ENCODE peak calls at places on chromosomes 3 and 15, in eight cellular contexts. Q, X, U, G, Z, N, B and E are unnamed samples.

GRCh38 chr15:76177491-76178040 is 117.8 kb downstream of the TMEM266 start:
- DNase-seq in Z (no peak), B (peak; percentile 65), Q (no peak), N (no peak), G (peak; percentile 74), U (no peak), X (no peak), E (peak; percentile 72)

GRCh38 chr3:172294238-172294806 is 153.9 kb downstream of the GHSR start:
- DNase-seq in X (no peak), G (no peak), B (no peak), U (no peak), N (no peak), Q (no peak), Z (no peak), E (no peak)

GRCh38 chr3:190847423-190847822 is 15.1 kb downstream of the GMNC start:
- DNase-seq in N (no peak), B (no peak), Q (no peak), U (no peak), Z (no peak), G (no peak), X (no peak), E (no peak)

GRCh38 chr3:107855710-107856109 is 235.1 kb downstream of the CD47 start:
- DNase-seq in G (peak; percentile 19), N (no peak), B (peak; percentile 56), U (no peak), Q (peak; percentile 43), Z (no peak), X (no peak), E (peak; percentile 11)

GRCh38 chr3:126911162-126912026 is 71.5 kb upstream of the PLXNA1 start:
- DNase-seq in Q (peak; percentile 59), X (no peak), G (peak; percentile 93), N (no peak), Z (peak; percentile 92), U (peak; percentile 90), B (peak; percentile 97), E (peak; percentile 53)

GRCh38 chr15:25331860-25332259 is 107.0 kb downstream of the UBE3A start:
- DNase-seq in Q (no peak), Z (no peak), X (no peak), B (no peak), U (no peak), G (no peak), N (no peak), E (no peak)

GRCh38 chr3:12246758-12247157 is 42.1 kb upstream of the PPARG start:
- DNase-seq in U (no peak), N (no peak), B (no peak), X (no peak), G (no peak), Q (no peak), Z (no peak), E (no peak)

GRCh38 chr3:49727154-49727923 is 3.6 kb upstream of the GMPPB start:
- DNase-seq in N (no peak), X (no peak), G (no peak), Z (no peak), Q (peak; percentile 87), U (peak; percentile 31), B (no peak), E (no peak)

GRCh38 chr15:77527164-77527778 is 105.4 kb downstream of the LINGO1 start:
- DNase-seq in G (peak; percentile 37), U (peak; percentile 11), X (peak; percentile 89), B (peak; percentile 38), Q (no peak), Z (no peak), N (peak; percentile 81), E (peak; percentile 90)

GRCh38 chr15:46304320-46304719 is 669.5 kb downstream of the SQOR start:
- DNase-seq in G (no peak), X (no peak), Q (peak; percentile 58), N (no peak), Z (no peak), B (no peak), U (no peak), E (no peak)

GRCh38 chr15:23415321-23415865 is 31.6 kb downstream of the GOLGA6L2 start:
- DNase-seq in G (no peak), U (no peak), B (no peak), Z (no peak), Q (no peak), X (no peak), N (no peak), E (no peak)

GRCh38 chr3:99319961-99320360 is 318.4 kb upstream of the COL8A1 start:
- DNase-seq in B (no peak), X (no peak), Z (peak; percentile 31), N (no peak), U (no peak), Q (no peak), G (peak; percentile 88), E (peak; percentile 73)

GRCh38 chr3:9183811-9184463 is 65.5 kb downstream of the SRGAP3 start:
- DNase-seq in G (no peak), N (no peak), X (no peak), B (no peak), U (no peak), Q (no peak), Z (no peak), E (no peak)

GRCh38 chr3:121295966-121296365 is 249.8 kb downstream of the POLQ start:
- DNase-seq in N (no peak), U (no peak), G (no peak), Z (no peak), B (no peak), X (no peak), Q (no peak), E (peak; percentile 31)

GRCh38 chr15:78951841-78952238 is 7.0 kb upstream of the CTSH start:
- DNase-seq in B (peak; percentile 96), Z (no peak), N (no peak), Q (no peak), U (no peak), X (no peak), G (peak; percentile 50), E (no peak)

GRCh38 chr3:14716593-14716992 is 41.7 kb downstream of the C3orf20 start:
- DNase-seq in X (no peak), Q (no peak), G (peak; percentile 35), N (no peak), B (no peak), Z (no peak), U (no peak), E (peak; percentile 63)

GRCh38 chr15:28904541-28905303 is 18.9 kb downstream of the APBA2 start:
- DNase-seq in Q (no peak), Z (no peak), X (no peak), N (no peak), G (no peak), U (no peak), B (no peak), E (no peak)

GRCh38 chr3:5298453-5298852 is 110.9 kb downstream of the EDEM1 start:
- DNase-seq in B (no peak), N (no peak), Z (no peak), X (no peak), G (no peak), U (peak; percentile 74), Q (peak; percentile 68), E (no peak)
- TF ChIP-seq CTCF in B (no peak), N (no peak), Z (no peak), X (no peak), G (no peak), U (no peak), Q (no peak), E (no peak)

GRCh38 chr3:101848754-101849713 is at the start of gene NFKBIZ:
- DNase-seq in N (peak; percentile 88), Z (peak; percentile 67), G (peak; percentile 92), U (peak; percentile 98), X (peak; percentile 97), Q (peak; percentile 90), B (peak; percentile 91), E (peak; percentile 96)
- TF ChIP-seq CTCF in N (no peak), Z (no peak), G (no peak), U (no peak), X (no peak), Q (no peak), B (no peak), E (no peak)

GRCh38 chr15:35854398-35854797 is 308.4 kb upstream of the DPH6 start:
- DNase-seq in X (no peak), G (no peak), Z (no peak), U (no peak), N (no peak), Q (no peak), B (no peak), E (no peak)

GRCh38 chr15:35863655-35864054 is 317.7 kb upstream of the DPH6 start:
- DNase-seq in U (no peak), Q (no peak), Z (no peak), N (no peak), G (no peak), X (no peak), B (no peak), E (no peak)

GRCh38 chr15:35852818-35853624 is 307.1 kb upstream of the DPH6 start:
- DNase-seq in Q (no peak), G (no peak), B (no peak), X (no peak), Z (no peak), U (no peak), N (no peak), E (no peak)

GRCh38 chr15:35857812-35858211 is 311.8 kb upstream of the DPH6 start:
- DNase-seq in U (no peak), B (no peak), Q (no peak), G (no peak), N (no peak), Z (no peak), X (no peak), E (no peak)

DNA sequence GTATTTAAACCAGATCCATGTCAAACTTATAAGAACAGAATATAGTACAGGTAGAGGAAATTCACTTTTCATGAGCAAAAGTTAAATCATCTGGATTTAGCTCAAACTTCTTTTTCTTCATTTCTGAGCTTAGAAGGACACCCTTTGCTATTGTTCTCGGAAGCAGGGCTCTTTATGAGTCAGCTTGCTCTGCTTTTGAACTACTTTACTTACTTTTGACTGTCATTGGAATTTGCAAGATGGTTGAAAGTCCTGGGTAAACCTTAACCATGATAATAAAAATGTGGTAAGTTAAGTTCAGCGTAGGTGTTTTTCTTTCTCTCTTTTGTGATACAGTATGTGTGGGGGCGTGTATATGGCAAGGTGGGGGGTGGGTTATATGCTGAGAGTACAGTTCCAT is 312.7 kb upstream of the DPH6 start:
- DNase-seq in G (peak; percentile 10), Q (no peak), Z (peak; percentile 29), U (no peak), N (no peak), B (no peak), X (no peak), E (no peak)
- TF ChIP-seq CTCF in G (no peak), Q (no peak), Z (no peak), U (no peak), N (no peak), B (no peak), X (no peak), E (no peak)

GRCh38 chr15:27064080-27064479 is 93.1 kb downstream of the GABRG3 start:
- DNase-seq in G (no peak), B (no peak), X (no peak), U (no peak), N (no peak), Q (no peak), Z (no peak), E (no peak)

GRCh38 chr15:27057904-27058645 is 87.1 kb downstream of the GABRG3 start:
- DNase-seq in U (no peak), Q (no peak), Z (no peak), X (no peak), N (no peak), G (peak; percentile 26), B (no peak), E (no peak)

GRCh38 chr15:27061739-27062138 is 90.8 kb downstream of the GABRG3 start:
- DNase-seq in N (no peak), Q (no peak), B (no peak), Z (no peak), X (no peak), U (no peak), G (no peak), E (no peak)

GRCh38 chr15:27058939-27059338 is 88.0 kb downstream of the GABRG3 start:
- DNase-seq in X (no peak), U (no peak), N (no peak), G (no peak), B (no peak), Z (no peak), Q (no peak), E (no peak)

GRCh38 chr15:27059610-27060202 is 88.7 kb downstream of the GABRG3 start:
- DNase-seq in N (peak; percentile 53), X (no peak), U (no peak), B (no peak), Z (peak; percentile 5), Q (peak; percentile 44), G (peak; percentile 15), E (no peak)
- TF ChIP-seq CTCF in N (peak; percentile 91), X (peak; percentile 73), U (peak; percentile 51), B (peak; percentile 62), Z (peak; percentile 55), Q (peak; percentile 85), G (peak; percentile 50), E (peak; percentile 23)